ENCODE peak calls at places on chromosomes 6 and 20, in eight cellular contexts. Y is tibial artery, R is WTC11, A is neural progenitor cell, H is astrocyte, N is GM10248, F is breast epithelium, S is nephron progenitor cell. M is an unnamed sample.

GRCh38 chr6:39050453-39051112 is 2.0 kb downstream of the GLP1R start:
- DNase-seq in F (no peak), Y (no peak), H (no peak), S (no peak), N (no peak), R (no peak), A (no peak), M (no peak)

GRCh38 chr20:4765681-4766080 is 44.0 kb downstream of the PRND start:
- DNase-seq in Y (no peak), S (no peak), R (no peak), A (no peak), H (no peak), N (no peak), F (no peak), M (no peak)

GRCh38 chr6:21107796-21108195 is 485.8 kb upstream of the SOX4 start:
- DNase-seq in S (no peak), H (no peak), Y (no peak), N (no peak), R (no peak), F (no peak), A (no peak), M (no peak)

GRCh38 chr6:8828376-8828775 is 393.0 kb upstream of the SLC35B3 start:
- DNase-seq in Y (no peak), A (no peak), H (no peak), R (no peak), S (no peak), N (no peak), F (no peak), M (no peak)

GRCh38 chr20:61629361-61630239 is 377.5 kb downstream of the CDH4 start:
- DNase-seq in H (no peak), Y (no peak), R (no peak), F (no peak), S (no peak), N (no peak), A (no peak), M (no peak)

GRCh38 chr20:58656825-58657224 is 5.7 kb downstream of the STX16 start:
- DNase-seq in A (no peak), N (no peak), H (no peak), R (no peak), Y (no peak), S (no peak), F (no peak), M (no peak)

GRCh38 chr6:157528931-157529653 is 148.1 kb downstream of the ZDHHC14 start:
- DNase-seq in N (no peak), F (no peak), H (peak; percentile 10), Y (peak; percentile 85), A (no peak), S (peak; percentile 33), R (no peak), M (no peak)

GRCh38 chr20:34951652-34952051 is 4.0 kb downstream of the GSS start:
- DNase-seq in F (no peak), S (no peak), N (no peak), A (no peak), R (peak; percentile 22), H (no peak), Y (no peak), M (no peak)

DNA sequence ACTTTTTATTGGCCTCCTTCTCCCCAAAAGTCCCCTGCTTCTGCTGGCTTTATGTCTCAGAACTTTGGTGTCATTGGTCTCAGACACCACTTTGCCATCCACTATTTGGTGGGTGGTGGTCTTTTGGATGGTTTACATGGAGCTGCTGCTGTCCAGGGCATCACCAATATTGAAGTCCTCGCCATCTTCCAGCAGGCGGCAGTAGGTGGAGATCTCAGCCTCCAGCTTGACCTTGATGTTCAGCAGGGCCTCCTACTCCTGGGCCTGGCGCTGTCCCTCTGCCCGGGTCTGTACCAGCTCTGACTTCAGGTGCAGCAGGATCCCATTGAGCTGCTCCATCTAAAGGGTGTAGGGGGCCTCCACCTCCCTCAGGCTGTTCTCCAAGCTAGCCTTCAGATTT is 148.4 kb upstream of the FOXA2 start:
- DNase-seq in Y (no peak), S (no peak), R (no peak), F (no peak), H (no peak), A (no peak), N (no peak), M (no peak)
- TF ChIP-seq CTCF in Y (no peak), S (no peak), R (no peak), F (no peak), H (no peak), A (no peak), N (no peak), M (no peak)

GRCh38 chr20:6819599-6819998 is 52.1 kb downstream of the BMP2 start:
- DNase-seq in A (no peak), S (no peak), Y (no peak), F (no peak), H (no peak), R (no peak), N (no peak), M (no peak)
- TF ChIP-seq CTCF in A (peak; percentile 25), S (no peak), Y (no peak), F (no peak), H (no peak), R (no peak), N (no peak), M (no peak)

DNA sequence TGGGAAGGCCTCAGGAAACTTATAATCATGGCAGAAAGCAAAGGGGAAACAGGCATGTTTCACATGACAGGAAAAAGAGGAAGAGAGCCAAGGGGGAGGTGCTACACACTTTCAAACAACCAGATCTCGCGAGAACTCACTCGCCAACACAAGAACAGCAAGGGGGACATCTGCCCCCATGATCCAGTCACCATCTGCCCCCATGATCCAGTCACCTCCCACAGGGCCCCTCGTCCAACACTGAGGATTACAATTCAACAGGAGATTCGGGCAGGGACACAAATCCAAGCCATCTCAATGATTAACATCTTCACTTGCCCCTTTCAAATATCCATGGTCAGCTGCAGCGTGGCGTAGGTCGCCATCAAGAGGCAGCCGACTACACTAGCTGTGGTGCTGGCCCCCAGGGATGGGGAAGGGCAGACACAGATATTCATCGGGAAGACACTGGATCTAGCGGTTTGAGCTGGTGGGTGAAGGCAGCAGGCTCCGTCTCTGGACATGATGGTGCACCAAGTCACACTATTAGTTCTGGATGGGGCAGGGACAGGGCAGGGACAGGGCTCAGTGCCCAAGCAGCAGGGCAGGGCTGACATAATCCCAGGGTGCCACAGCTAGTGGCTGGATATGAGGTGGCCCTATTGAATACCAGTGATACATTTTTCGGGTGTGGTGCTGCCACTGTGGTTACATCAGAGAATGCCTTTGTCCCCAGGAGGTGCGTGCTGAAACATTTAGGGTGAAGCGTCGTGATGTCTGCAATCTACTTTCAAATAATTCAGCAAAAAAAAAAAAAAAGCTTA is 31.6 kb downstream of the TUBB2B start:
- DNase-seq in Y (no peak), H (no peak), A (peak; percentile 65), N (no peak), F (no peak), S (no peak), R (peak; percentile 60), M (no peak)
- TF ChIP-seq CTCF in Y (no peak), H (no peak), A (peak; percentile 46), N (no peak), F (no peak), S (no peak), R (no peak), M (no peak)

GRCh38 chr6:168823397-168824020 is 382.5 kb downstream of the SMOC2 start:
- DNase-seq in H (no peak), N (no peak), F (no peak), Y (no peak), R (no peak), S (peak; percentile 33), A (peak; percentile 71), M (no peak)
- TF ChIP-seq CTCF in H (no peak), N (no peak), F (no peak), Y (no peak), R (no peak), S (no peak), A (no peak), M (no peak)

GRCh38 chr6:122623279-122623678 is 13.1 kb downstream of the PKIB start:
- DNase-seq in H (peak; percentile 27), R (no peak), Y (no peak), F (no peak), A (no peak), N (no peak), S (no peak), M (no peak)
- TF ChIP-seq CTCF in H (no peak), R (no peak), Y (no peak), F (no peak), A (no peak), N (no peak), S (no peak), M (no peak)

GRCh38 chr6:118894425-118895240 is 681 bp downstream of the ASF1A start:
- DNase-seq in N (peak; percentile 74), F (peak; percentile 29), A (peak; percentile 67), Y (peak; percentile 87), S (peak; percentile 77), H (peak; percentile 47), R (peak; percentile 55), M (peak; percentile 79)

GRCh38 chr6:118892248-118893094 is 1.5 kb upstream of the ASF1A start:
- DNase-seq in R (no peak), A (no peak), N (no peak), Y (no peak), F (no peak), H (peak; percentile 33), S (no peak), M (no peak)

GRCh38 chr6:118895241-118895561 is 1.2 kb downstream of the ASF1A start:
- DNase-seq in R (no peak), S (no peak), Y (no peak), A (no peak), F (no peak), H (no peak), N (no peak), M (no peak)

GRCh38 chr6:118893095-118893881 is 664 bp upstream of the ASF1A start:
- DNase-seq in R (no peak), N (peak; percentile 17), H (peak; percentile 60), S (peak; percentile 20), Y (peak; percentile 64), A (no peak), F (peak; percentile 34), M (peak; percentile 37)

DNA sequence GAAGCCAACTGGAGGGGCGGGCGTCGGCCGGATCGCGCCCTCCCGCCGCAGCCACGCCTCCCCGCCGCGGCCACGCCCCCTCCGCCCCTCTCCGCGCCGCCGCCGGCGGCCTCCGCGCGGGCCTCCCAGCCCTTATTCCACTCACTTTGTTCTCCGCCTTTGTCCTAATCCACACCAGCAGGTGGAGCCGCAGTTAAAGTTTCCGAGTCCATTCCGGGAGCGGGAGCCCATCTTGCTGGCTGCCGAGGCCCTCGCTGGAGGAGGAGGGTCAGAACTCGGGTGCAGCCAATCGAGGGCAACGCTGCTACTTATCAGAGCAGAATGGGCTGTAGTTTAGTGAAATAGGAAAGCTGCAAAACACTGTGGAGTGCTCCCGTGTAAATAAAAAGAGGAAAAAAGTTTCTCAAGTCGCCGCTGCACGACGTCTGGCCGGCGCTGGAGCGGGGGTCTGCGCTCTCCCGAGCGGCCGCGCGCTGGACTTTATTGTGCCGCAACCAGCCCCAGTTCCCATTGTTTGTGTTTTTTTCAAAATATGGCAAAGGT is at the start of gene ASF1A:
- DNase-seq in S (peak; percentile 95), A (peak; percentile 96), N (peak; percentile 92), H (peak; percentile 96), Y (peak; percentile 99), R (peak; percentile 94), F (peak; percentile 96), M (peak; percentile 91)
- TF ChIP-seq CTCF in S (peak; percentile 7), A (peak; percentile 60), N (peak; percentile 74), H (peak; percentile 39), Y (peak; percentile 61), R (no peak), F (peak; percentile 43), M (peak; percentile 59)

GRCh38 chr6:147906361-147906760 is 397.9 kb downstream of the SAMD5 start:
- DNase-seq in F (no peak), R (no peak), S (no peak), H (peak; percentile 42), A (no peak), N (no peak), Y (no peak), M (no peak)
- TF ChIP-seq CTCF in F (no peak), R (no peak), S (no peak), H (no peak), A (no peak), N (no peak), Y (no peak), M (no peak)